ENCODE peak calls at places on chromosomes 5 and 9, in four cellular contexts. P is ovary; C is CD8-positive, alpha-beta T cell; B is right lobe of liver. U is an unnamed sample.
A peak's percentile ranks its signal among the peaks of the same experiment; 100 is the strongest.

GRCh38 chr9:131735238-131736181 is 4.4 kb downstream of the RAPGEF1 start:
- DNase-seq in C (no peak), P (no peak), B (peak; percentile 88), U (peak; percentile 56)

GRCh38 chr5:141866111-141866510 is 12.1 kb downstream of the PCDH1 start:
- DNase-seq in C (no peak), P (no peak), B (no peak), U (peak; percentile 94)

GRCh38 chr5:96734871-96735325 is 72.7 kb downstream of the CAST start:
- DNase-seq in C (no peak), P (no peak), B (no peak), U (no peak)

GRCh38 chr5:91189480-91190332 is 193.4 kb downstream of the ARRDC3 start:
- DNase-seq in B (no peak), P (peak; percentile 78), C (no peak), U (no peak)

GRCh38 chr9:127258884-127259471 is 5.6 kb upstream of the GARNL3 start:
- DNase-seq in P (no peak), C (no peak), B (no peak), U (no peak)

GRCh38 chr9:96674914-96675538 is 19.9 kb upstream of the PRXL2C start:
- DNase-seq in C (no peak), B (no peak), P (no peak), U (no peak)

GRCh38 chr5:133193794-133194193 is 142.0 kb downstream of the HSPA4 start:
- DNase-seq in B (no peak), P (no peak), C (no peak), U (no peak)

GRCh38 chr5:119049824-119050449 is 20.9 kb upstream of the DMXL1 start:
- DNase-seq in B (no peak), P (no peak), C (no peak), U (no peak)

GRCh38 chr9:131407717-131408195 is 13.9 kb downstream of the PRRC2B start:
- DNase-seq in P (peak; percentile 58), C (peak; percentile 53), B (no peak), U (no peak)

GRCh38 chr5:143195496-143195895 is 208.0 kb downstream of the NR3C1 start:
- DNase-seq in B (no peak), P (no peak), C (no peak), U (no peak)

GRCh38 chr5:74787424-74787823 is 20.4 kb downstream of the NSA2 start:
- DNase-seq in P (no peak), C (no peak), B (no peak), U (no peak)

GRCh38 chr5:137264041-137264440 is 235.1 kb downstream of the SPOCK1 start:
- DNase-seq in C (no peak), P (no peak), B (no peak), U (no peak)

GRCh38 chr9:106878081-106878837 is 15.3 kb downstream of the ZNF462 start:
- DNase-seq in C (no peak), P (no peak), B (no peak), U (no peak)

GRCh38 chr9:133135193-133135745 is 14.2 kb upstream of the RALGDS start:
- DNase-seq in B (peak; percentile 63), P (peak; percentile 72), C (peak; percentile 69), U (peak; percentile 87)

GRCh38 chr5:101689306-101689705 is 606.8 kb downstream of the SLCO4C1 start:
- DNase-seq in P (no peak), B (no peak), C (no peak), U (no peak)

GRCh38 chr5:36686881-36687280 is 80.5 kb downstream of the SLC1A3 start:
- DNase-seq in C (no peak), P (no peak), B (no peak), U (no peak)

GRCh38 chr5:136174021-136174659 is 18.8 kb downstream of the SMIM32 start:
- DNase-seq in P (no peak), B (no peak), C (no peak), U (no peak)

GRCh38 chr9:69400470-69400869 is 75.5 kb downstream of the ENTREP1 start:
- DNase-seq in C (no peak), P (no peak), B (no peak), U (no peak)

GRCh38 chr9:132989414-132989996 is 11.0 kb downstream of the GFI1B start:
- DNase-seq in C (no peak), B (no peak), P (no peak), U (no peak)

GRCh38 chr5:55997742-55998351 is 3.1 kb upstream of the IL6ST start:
- DNase-seq in P (no peak), C (no peak), B (no peak), U (no peak)

GRCh38 chr5:75368391-75368790 is 31.4 kb downstream of the HMGCR start:
- DNase-seq in B (no peak), P (no peak), C (no peak), U (no peak)

GRCh38 chr9:121566401-121567141 is 66.9 kb upstream of the GGTA1 start:
- DNase-seq in C (no peak), P (peak; percentile 58), B (no peak), U (no peak)

GRCh38 chr9:93118863-93119702 is 15.0 kb downstream of the NINJ1 start:
- DNase-seq in P (peak; percentile 22), C (no peak), B (peak; percentile 67), U (no peak)

GRCh38 chr9:93119703-93119952 is 14.4 kb downstream of the NINJ1 start:
- DNase-seq in C (no peak), B (no peak), P (no peak), U (no peak)

GRCh38 chr9:93120846-93121315 is 13.2 kb downstream of the NINJ1 start:
- DNase-seq in C (no peak), P (no peak), B (peak; percentile 55), U (no peak)

GRCh38 chr9:93121316-93122241 is 12.5 kb downstream of the NINJ1 start:
- DNase-seq in C (no peak), P (peak; percentile 21), B (peak; percentile 58), U (no peak)

GRCh38 chr9:93119953-93120845 is 13.9 kb downstream of the NINJ1 start:
- DNase-seq in B (peak; percentile 98), P (peak; percentile 95), C (peak; percentile 43), U (peak; percentile 96)
- TF ChIP-seq CTCF in B (peak; percentile 39), P (no peak), C (peak; percentile 21), U (peak; percentile 52)

GRCh38 chr9:93185261-93186150 is 1.6 kb downstream of the WNK2 start:
- DNase-seq in C (no peak), P (no peak), B (no peak), U (no peak)
- H3K4me1 ChIP-seq in C (peaks cover 8% of the 10 kb centered on the region), P (peaks cover 7% of the 10 kb centered on the region), B (peaks cover 12% of the 10 kb centered on the region), U (peaks cover 70% of the 10 kb centered on the region)

GRCh38 chr5:10856646-10857332 is 95.8 kb upstream of the DAP start:
- DNase-seq in P (peak; percentile 49), C (peak; percentile 18), B (no peak), U (peak; percentile 42)
- TF ChIP-seq CTCF in P (peak; percentile 50), C (peak; percentile 41), B (peak; percentile 60), U (no peak)

DNA sequence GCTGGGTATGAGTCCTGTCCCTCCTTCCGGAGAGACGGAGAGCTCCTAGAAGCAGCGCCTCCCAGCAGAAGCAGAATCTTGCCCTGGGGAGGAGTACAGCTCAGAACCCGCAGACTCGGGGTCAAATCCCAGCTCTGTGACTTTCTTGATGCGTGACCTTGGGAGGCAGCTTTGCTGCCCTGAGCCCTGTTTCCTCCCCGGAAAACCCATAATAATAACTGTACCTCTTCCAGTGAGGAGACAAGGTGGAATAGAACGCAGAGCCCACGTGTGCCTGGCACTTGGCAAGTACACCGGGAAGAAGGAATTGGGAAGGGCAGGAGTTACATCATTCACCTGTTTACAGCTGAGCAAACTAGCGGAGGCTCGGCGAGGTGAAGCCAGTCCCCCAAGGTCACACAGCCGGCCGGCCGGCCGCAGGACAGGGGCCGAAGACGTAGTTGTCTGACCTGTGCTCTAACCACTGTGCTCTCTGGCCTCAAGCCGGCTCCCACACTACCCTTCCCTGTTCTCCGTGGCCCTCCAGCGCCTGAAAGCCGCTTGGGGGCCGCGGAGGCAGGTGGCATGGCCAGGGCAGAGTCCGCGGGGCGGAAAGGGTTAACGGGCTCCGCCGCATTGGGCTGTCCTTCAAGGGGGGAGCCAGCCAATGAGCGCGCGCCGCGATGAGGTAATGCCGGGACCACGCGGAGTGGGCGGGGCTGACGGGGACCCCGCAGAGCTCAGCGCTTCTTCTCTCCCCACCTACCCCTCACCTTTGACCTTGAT is 125.3 kb downstream of the C9orf50 start:
- DNase-seq in P (peak; percentile 95), C (peak; percentile 80), B (peak; percentile 97), U (peak; percentile 96)
- H3K4me1 ChIP-seq in P (peaks cover 25% of the 10 kb centered on the region), C (peaks cover 26% of the 10 kb centered on the region), B (peaks cover 46% of the 10 kb centered on the region), U (peaks cover 84% of the 10 kb centered on the region)

GRCh38 chr5:78555870-78556269 is 92.7 kb downstream of the LHFPL2 start:
- DNase-seq in B (no peak), C (no peak), P (no peak), U (no peak)
- TF ChIP-seq CTCF in B (no peak), C (no peak), P (no peak), U (no peak)

GRCh38 chr9:89532478-89532877 is 34.6 kb upstream of the SEMA4D start:
- DNase-seq in P (no peak), B (no peak), C (peak; percentile 40), U (peak; percentile 28)
- H3K4me1 ChIP-seq in P (no peaks in the 10 kb centered on the region), B (peaks cover 8% of the 10 kb centered on the region), C (peaks cover 99% of the 10 kb centered on the region), U (no peaks in the 10 kb centered on the region)

DNA sequence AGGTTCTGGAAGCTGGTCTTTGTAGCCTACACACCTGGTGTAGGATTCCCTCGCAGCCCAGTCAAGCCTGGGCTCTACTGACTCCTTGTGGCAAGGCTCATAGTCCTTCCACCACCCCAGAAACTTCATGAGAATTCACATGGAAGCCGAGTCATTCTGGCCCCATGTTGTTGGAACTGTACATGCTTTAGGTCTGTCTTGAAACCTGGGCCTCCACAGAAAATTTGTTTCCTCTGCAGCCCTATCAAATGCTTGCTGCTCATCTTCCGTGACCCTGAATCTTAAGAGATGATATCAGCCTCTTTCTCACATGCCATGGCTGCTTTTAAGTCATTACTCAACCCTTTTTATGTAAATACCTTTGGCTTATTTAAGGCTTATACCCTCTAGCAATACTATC is 113.4 kb upstream of the GRHPR start:
- DNase-seq in B (no peak), P (no peak), C (no peak), U (no peak)
- TF ChIP-seq CTCF in B (peak; percentile 8), P (no peak), C (no peak), U (no peak)

GRCh38 chr9:93194584-93194983 is 10.6 kb downstream of the WNK2 start:
- DNase-seq in B (no peak), C (no peak), P (no peak), U (no peak)
- H3K4me1 ChIP-seq in B (no peaks in the 10 kb centered on the region), C (no peaks in the 10 kb centered on the region), P (no peaks in the 10 kb centered on the region), U (peaks cover 17% of the 10 kb centered on the region)

DNA sequence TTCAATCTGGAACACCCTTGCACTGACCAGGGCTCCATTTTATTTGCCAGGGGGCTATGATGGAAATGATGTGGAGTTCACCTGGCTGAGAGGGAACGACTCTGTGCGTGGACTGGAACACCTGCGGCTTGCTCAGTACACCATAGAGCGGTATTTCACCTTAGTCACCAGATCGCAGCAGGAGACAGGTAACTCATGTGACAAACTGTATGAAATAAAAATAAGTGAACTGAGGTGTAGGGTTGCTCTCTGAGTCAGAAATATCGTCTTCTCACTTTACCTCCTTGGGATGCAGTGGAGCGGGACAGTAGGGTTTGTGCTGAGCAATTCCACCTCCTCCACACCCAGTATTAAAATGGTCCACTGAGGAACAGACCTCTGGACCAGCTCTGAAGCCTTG is 22.1 kb downstream of the GABRP start:
- DNase-seq in B (no peak), C (no peak), P (no peak), U (no peak)
- TF ChIP-seq CTCF in B (no peak), C (no peak), P (no peak), U (no peak)